ENCODE peak calls at places on chromosome 12, in seven cellular contexts. D is mesendoderm, P is H1, A is H9, I is neuronal stem cell, K is trophoblast cell, X is IMR-90. U is an unnamed sample.

GRCh38 chr12:14256139-14256538 is 109.3 kb upstream of the ATF7IP start:
- DNase-seq in D (no peak), P (no peak), A (no peak), I (no peak), K (no peak), X (peak; percentile 51), U (peak; percentile 50)

GRCh38 chr12:128644664-128645296 is 179.0 kb downstream of the SLC15A4 start:
- DNase-seq in D (peak; percentile 58), P (peak; percentile 93), A (peak; percentile 87), I (peak; percentile 39), K (no peak), X (no peak), U (no peak)

GRCh38 chr12:52280319-52280795 is 5.9 kb downstream of the KRT86 start:
- DNase-seq in D (no peak), P (no peak), A (no peak), I (no peak), K (peak; percentile 37), X (peak; percentile 94), U (peak; percentile 84)

GRCh38 chr12:93308281-93308680 is 69.4 kb upstream of the NUDT4 start:
- DNase-seq in D (no peak), P (no peak), A (no peak), I (no peak), K (no peak), X (no peak), U (no peak)

GRCh38 chr12:47164730-47165439 is 85.1 kb upstream of the AMIGO2 start:
- DNase-seq in D (no peak), P (no peak), A (no peak), I (no peak), K (no peak), X (peak; percentile 83), U (no peak)

GRCh38 chr12:95574030-95574429 is 22.8 kb upstream of the USP44 start:
- DNase-seq in D (peak; percentile 22), P (peak; percentile 76), A (peak; percentile 80), I (peak; percentile 18), K (no peak), X (no peak), U (no peak)

GRCh38 chr12:47306130-47306529 is 226.4 kb upstream of the AMIGO2 start:
- DNase-seq in D (no peak), P (no peak), A (no peak), I (no peak), K (no peak), X (no peak), U (no peak)

GRCh38 chr12:53383258-53383657 is 3.3 kb downstream of the SP1 start:
- DNase-seq in D (no peak), P (no peak), A (no peak), I (no peak), K (peak; percentile 52), X (no peak), U (no peak)

GRCh38 chr12:69908208-69908607 is 83.2 kb downstream of the MYRFL start:
- DNase-seq in D (no peak), P (no peak), A (no peak), I (no peak), K (no peak), X (no peak), U (peak; percentile 48)

GRCh38 chr12:12562016-12562483 is 613 bp downstream of the DUSP16 start:
- DNase-seq in D (peak; percentile 81), P (no peak), A (peak; percentile 51), I (peak; percentile 68), K (no peak), X (peak; percentile 18), U (peak; percentile 58)

GRCh38 chr12:8689606-8690175 is 8.1 kb upstream of the RIMKLB start:
- DNase-seq in D (peak; percentile 54), P (peak; percentile 46), A (no peak), I (no peak), K (no peak), X (no peak), U (no peak)

GRCh38 chr12:81255456-81255855 is 177.6 kb downstream of the ACSS3 start:
- DNase-seq in D (no peak), P (no peak), A (no peak), I (no peak), K (no peak), X (no peak), U (no peak)

GRCh38 chr12:89768586-89769482 is 60.2 kb upstream of the ATP2B1 start:
- DNase-seq in D (no peak), P (no peak), A (no peak), I (no peak), K (peak; percentile 97), X (peak; percentile 98), U (peak; percentile 97)
- H3K4ac ChIP-seq in D (no peak overlapping the region), P (no peak overlapping the region), A (no peak overlapping the region), I (no peak overlapping the region), K (no peak overlapping the region), X (peak overlapping the region; percentile 49), U (no peak overlapping the region)

DNA sequence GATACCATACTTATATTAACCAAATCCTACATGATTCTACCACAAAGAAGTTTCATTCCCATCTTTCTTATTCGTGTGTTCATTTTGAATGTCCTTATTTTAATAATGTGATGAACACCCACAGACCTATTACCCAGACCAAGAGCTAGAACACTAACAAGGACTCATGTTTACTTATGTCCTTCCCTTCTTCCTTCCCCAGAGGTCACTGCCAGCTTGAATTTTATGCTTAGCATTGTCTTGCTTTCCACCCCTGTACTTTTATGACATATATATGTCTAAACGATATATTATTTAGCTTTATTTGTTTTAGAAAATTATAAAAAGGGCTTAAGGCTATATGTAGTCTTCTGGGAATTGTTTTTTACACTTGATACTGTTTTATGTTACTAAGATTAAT is 238.6 kb downstream of the LRIG3 start:
- DNase-seq in D (no peak), P (no peak), A (no peak), I (no peak), K (no peak), X (no peak), U (no peak)
- H2BK120ac ChIP-seq in D (no peak overlapping the region), P (no peak overlapping the region), A (no peak overlapping the region), I (no peak overlapping the region), K (no peak overlapping the region), X (no peak overlapping the region), U (no peak overlapping the region)

GRCh38 chr12:54588110-54588831 is at the start of gene PPP1R1A:
- DNase-seq in D (peak; percentile 26), P (peak; percentile 73), A (peak; percentile 71), I (peak; percentile 31), K (no peak), X (no peak), U (no peak)
- H3K27ac ChIP-seq in D (no peak within 1 kb of the TSS), P (no peak within 1 kb of the TSS), A (no peak within 1 kb of the TSS), I (no peak within 1 kb of the TSS), K (no peak within 1 kb of the TSS), X (no peak within 1 kb of the TSS), U (no peak within 1 kb of the TSS)

GRCh38 chr12:85807681-85808228 is 28.5 kb downstream of the RASSF9 start:
- DNase-seq in D (no peak), P (no peak), A (no peak), I (no peak), K (no peak), X (no peak), U (no peak)
- H3K4ac ChIP-seq in D (no peak overlapping the region), P (no peak overlapping the region), A (no peak overlapping the region), I (no peak overlapping the region), K (no peak overlapping the region), X (no peak overlapping the region), U (no peak overlapping the region)

GRCh38 chr12:58657175-58657574 is 263.1 kb downstream of the LRIG3 start:
- DNase-seq in D (no peak), P (no peak), A (no peak), I (no peak), K (no peak), X (no peak), U (no peak)

GRCh38 chr12:58654021-58654420 is 266.3 kb downstream of the LRIG3 start:
- DNase-seq in D (no peak), P (no peak), A (no peak), I (no peak), K (no peak), X (no peak), U (no peak)

GRCh38 chr12:58656254-58657009 is 263.9 kb downstream of the LRIG3 start:
- DNase-seq in D (no peak), P (no peak), A (no peak), I (no peak), K (no peak), X (no peak), U (no peak)

GRCh38 chr12:58651850-58652249 is 268.5 kb downstream of the LRIG3 start:
- DNase-seq in D (no peak), P (no peak), A (no peak), I (no peak), K (no peak), X (no peak), U (no peak)

DNA sequence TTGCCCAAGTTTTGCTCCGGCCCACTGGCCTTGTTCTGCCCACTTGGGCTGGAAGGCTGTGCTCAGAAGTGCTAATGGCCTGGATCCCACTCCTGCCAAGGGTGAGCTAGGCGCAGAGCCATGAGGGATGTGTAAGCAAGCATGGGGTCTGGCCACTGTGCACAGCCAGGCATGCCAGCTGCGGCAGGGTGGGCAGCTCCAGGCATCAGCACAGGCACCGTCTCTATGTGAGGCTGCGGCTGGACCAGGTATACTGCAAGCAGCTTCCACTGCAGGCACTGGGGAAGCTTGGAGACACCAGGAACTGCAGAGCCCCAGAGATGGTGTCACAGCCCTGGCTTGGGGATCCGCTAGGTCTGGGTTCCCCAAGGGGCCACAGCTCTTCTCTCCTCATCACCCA is 264.9 kb downstream of the LRIG3 start:
- DNase-seq in D (no peak), P (no peak), A (no peak), I (no peak), K (no peak), X (no peak), U (no peak)
- H2BK120ac ChIP-seq in D (no peak overlapping the region), P (no peak overlapping the region), A (no peak overlapping the region), I (no peak overlapping the region), K (no peak overlapping the region), X (no peak overlapping the region), U (no peak overlapping the region)

GRCh38 chr12:29731556-29731955 is 52.2 kb downstream of the TMTC1 start:
- DNase-seq in D (no peak), P (no peak), A (no peak), I (no peak), K (no peak), X (no peak), U (no peak)
- H3K27ac ChIP-seq in D (no peak overlapping the region), P (no peak overlapping the region), A (no peak overlapping the region), I (no peak overlapping the region), K (no peak overlapping the region), X (no peak overlapping the region), U (no peak overlapping the region)